ENCODE peak calls at places on chromosomes 12 and 14, in nine cellular contexts. O is thoracic aorta; S is tibial artery; C is Peyer's patch; K is COLO829; R is C1 segment of cervical spinal cord; Q is A172; W is stimulated activated CD8-positive, alpha-beta memory T cell treated with anti-CD3 and anti-CD28 coated beads, Interleukin-2, amount 100 ng/mL, for 1 hour; T is activated gamma-delta T cell. Z is an unnamed sample.

GRCh38 chr12:130334937-130335336 is 2.8 kb upstream of the PIWIL1 start:
- DNase-seq in S (no peak), K (no peak), Q (no peak), W (no peak), T (no peak), R (no peak), O (no peak), C (no peak), Z (no peak)

GRCh38 chr12:51938744-51939143 is 12.8 kb upstream of the ACVR1B start:
- DNase-seq in O (no peak), Q (no peak), W (no peak), S (no peak), C (peak), T (no peak), K (no peak), R (no peak), Z (no peak)

GRCh38 chr12:66017736-66018135 is 112.8 kb downstream of the LLPH start:
- DNase-seq in S (no peak), C (no peak), K (no peak), T (no peak), O (no peak), R (no peak), Q (no peak), W (no peak), Z (no peak)

GRCh38 chr12:108757842-108758241 is 26.5 kb upstream of the CORO1C start:
- DNase-seq in S (no peak), R (no peak), Q (no peak), W (no peak), K (no peak), O (no peak), C (no peak), T (no peak), Z (no peak)

GRCh38 chr14:36295642-36296627 is 24.5 kb downstream of the MBIP start:
- DNase-seq in O (no peak), R (no peak), K (no peak), Q (no peak), T (no peak), W (no peak), S (no peak), C (no peak), Z (no peak)

GRCh38 chr12:3458041-3458440 is 33.0 kb upstream of the PRMT8 start:
- DNase-seq in R (no peak), W (no peak), Q (peak), S (no peak), O (no peak), T (no peak), K (no peak), C (no peak), Z (no peak)

GRCh38 chr12:93602897-93603668 is 30.6 kb downstream of the SOCS2 start:
- DNase-seq in K (no peak), T (no peak), W (no peak), O (no peak), C (no peak), S (no peak), Q (no peak), R (no peak), Z (no peak)

GRCh38 chr14:101499513-101499912 is 61.8 kb upstream of the DIO3 start:
- DNase-seq in S (peak), K (no peak), R (no peak), T (no peak), W (no peak), O (no peak), Q (no peak), C (peak), Z (no peak)

GRCh38 chr12:55725556-55725955 is 3.3 kb downstream of the CD63 start:
- DNase-seq in W (no peak), T (no peak), Q (no peak), C (no peak), O (no peak), S (no peak), R (no peak), K (no peak), Z (no peak)

GRCh38 chr12:70178038-70178437 is 65.2 kb upstream of the CNOT2 start:
- DNase-seq in W (no peak), Q (no peak), S (no peak), C (no peak), K (peak), O (no peak), T (no peak), R (peak), Z (no peak)

Z was measured in cortex of kidney.